ENCODE peak calls at places on chromosome 1, in six cellular contexts. I is choroid plexus epithelial cell, Z is NCI-H2081, S is AG08395, W is breast epithelium, X is NCI-H446. M is an unnamed sample.

GRCh38 chr1:167683641-167684502 is 37.9 kb upstream of the MPZL1 start:
- DNase-seq in I (peak), Z (no peak), S (peak), W (no peak), X (peak), M (peak)

GRCh38 chr1:47643506-47644215 is 205.8 kb downstream of the FOXD2 start:
- DNase-seq in I (no peak), Z (no peak), S (peak), W (no peak), X (no peak), M (no peak)

GRCh38 chr1:22018583-22019559 is 17.4 kb downstream of the CELA3A start:
- DNase-seq in I (peak), Z (no peak), S (peak), W (no peak), X (peak), M (no peak)

GRCh38 chr1:228930479-228930957 is 195.2 kb downstream of the RHOU start:
- DNase-seq in I (peak), Z (no peak), S (no peak), W (no peak), X (no peak), M (no peak)

GRCh38 chr1:205147191-205147590 is 25.4 kb upstream of the RBBP5 start:
- DNase-seq in I (peak), Z (no peak), S (peak), W (no peak), X (no peak), M (no peak)

GRCh38 chr1:90707363-90707710 is 9.8 kb downstream of the BARHL2 start:
- DNase-seq in I (peak), Z (no peak), S (peak), W (peak), X (no peak), M (peak)

GRCh38 chr1:12336436-12336835 is 106.6 kb downstream of the VPS13D start:
- DNase-seq in I (peak), Z (no peak), S (no peak), W (no peak), X (no peak), M (no peak)

GRCh38 chr1:235326719-235327558 is 1.0 kb downstream of the ARID4B start:
- DNase-seq in I (peak), Z (peak), S (no peak), W (no peak), X (no peak), M (peak)

GRCh38 chr1:10599194-10599861 is 124.6 kb downstream of the PEX14 start:
- DNase-seq in I (peak), Z (no peak), S (peak), W (no peak), X (no peak), M (no peak)

GRCh38 chr1:85317580-85317979 is 41.1 kb upstream of the BCL10 start:
- DNase-seq in I (peak), Z (no peak), S (no peak), W (no peak), X (no peak), M (no peak)

GRCh38 chr1:155079487-155080249 is 1.0 kb downstream of the EFNA3 start:
- DNase-seq in I (no peak), Z (no peak), S (no peak), W (no peak), X (no peak), M (peak)

M was measured in left lung.